ENCODE peak calls at places on chromosomes 3 and 15, in eight cellular contexts. One of them, this sample, is unnamed.
A peak's percentile ranks its signal among the peaks of the same experiment; 100 is the strongest.

GRCh38 chr3:172519740-172520139 is 3.5 kb downstream of the TNFSF10 start:
- DNase-seq in lower leg skin: no peak
- DNase-seq in kidney: no peak
- DNase-seq in GM23338: no peak
- DNase-seq in A549: no peak
- DNase-seq in GM12865: no peak
- DNase-seq in stomach: no peak
- DNase-seq in AG09309: no peak
- DNase-seq in this sample: no peak

GRCh38 chr15:67618312-67618711 is 75.8 kb downstream of the MAP2K5 start:
- DNase-seq in lower leg skin: no peak
- DNase-seq in kidney: no peak
- DNase-seq in stomach: no peak
- DNase-seq in A549: no peak
- DNase-seq in AG09309: no peak
- DNase-seq in GM23338: no peak
- DNase-seq in GM12865: no peak
- DNase-seq in this sample: no peak

GRCh38 chr15:90550919-90551318 is 21.2 kb downstream of the CRTC3 start:
- DNase-seq in stomach: no peak
- DNase-seq in A549: no peak
- DNase-seq in lower leg skin: no peak
- DNase-seq in GM12865: peak; percentile 42
- DNase-seq in AG09309: no peak
- DNase-seq in kidney: no peak
- DNase-seq in GM23338: no peak
- DNase-seq in this sample: peak; percentile 27

GRCh38 chr3:99114565-99115291 is 213.2 kb upstream of the DCBLD2 start:
- DNase-seq in kidney: no peak
- DNase-seq in stomach: no peak
- DNase-seq in GM12865: peak; percentile 54
- DNase-seq in AG09309: no peak
- DNase-seq in GM23338: peak; percentile 78
- DNase-seq in lower leg skin: no peak
- DNase-seq in A549: no peak
- DNase-seq in this sample: no peak

GRCh38 chr3:74559301-74559700 is 55.2 kb downstream of the CNTN3 start:
- DNase-seq in stomach: peak; percentile 34
- DNase-seq in kidney: no peak
- DNase-seq in GM23338: no peak
- DNase-seq in lower leg skin: no peak
- DNase-seq in A549: no peak
- DNase-seq in AG09309: no peak
- DNase-seq in GM12865: no peak
- DNase-seq in this sample: no peak

GRCh38 chr3:164235239-164235728 is 843.0 kb downstream of the SI start:
- DNase-seq in lower leg skin: no peak
- DNase-seq in A549: no peak
- DNase-seq in stomach: no peak
- DNase-seq in AG09309: no peak
- DNase-seq in kidney: no peak
- DNase-seq in GM23338: no peak
- DNase-seq in GM12865: no peak
- DNase-seq in this sample: no peak

GRCh38 chr15:50888054-50888453 is 20.4 kb upstream of the AP4E1 start:
- DNase-seq in AG09309: no peak
- DNase-seq in GM23338: no peak
- DNase-seq in kidney: no peak
- DNase-seq in GM12865: no peak
- DNase-seq in A549: no peak
- DNase-seq in stomach: no peak
- DNase-seq in lower leg skin: no peak
- DNase-seq in this sample: no peak

GRCh38 chr3:132071043-132071442 is 36.2 kb upstream of the CPNE4 start:
- DNase-seq in lower leg skin: no peak
- DNase-seq in AG09309: no peak
- DNase-seq in A549: no peak
- DNase-seq in GM12865: no peak
- DNase-seq in stomach: peak; percentile 27
- DNase-seq in GM23338: peak; percentile 56
- DNase-seq in kidney: no peak
- DNase-seq in this sample: no peak

GRCh38 chr15:47618216-47618615 is 99.1 kb upstream of the SEMA6D start:
- DNase-seq in AG09309: no peak
- DNase-seq in A549: no peak
- DNase-seq in stomach: no peak
- DNase-seq in GM23338: no peak
- DNase-seq in lower leg skin: no peak
- DNase-seq in kidney: no peak
- DNase-seq in GM12865: no peak
- DNase-seq in this sample: no peak

GRCh38 chr15:79640206-79640605 is 208.1 kb downstream of the MINAR1 start:
- DNase-seq in kidney: no peak
- DNase-seq in A549: peak; percentile 66
- DNase-seq in lower leg skin: no peak
- DNase-seq in AG09309: peak; percentile 50
- DNase-seq in GM23338: no peak
- DNase-seq in stomach: peak; percentile 83
- DNase-seq in GM12865: no peak
- DNase-seq in this sample: no peak

GRCh38 chr3:131555456-131555855 is 52.7 kb upstream of the MRPL3 start:
- DNase-seq in stomach: no peak
- DNase-seq in GM23338: no peak
- DNase-seq in lower leg skin: no peak
- DNase-seq in A549: no peak
- DNase-seq in AG09309: no peak
- DNase-seq in kidney: no peak
- DNase-seq in GM12865: no peak
- DNase-seq in this sample: no peak

GRCh38 chr3:42179110-42179725 is 86.8 kb downstream of the CCK start:
- DNase-seq in GM23338: peak; percentile 70
- DNase-seq in kidney: no peak
- DNase-seq in AG09309: peak; percentile 61
- DNase-seq in lower leg skin: no peak
- DNase-seq in GM12865: no peak
- DNase-seq in stomach: no peak
- DNase-seq in A549: peak; percentile 66
- DNase-seq in this sample: no peak

GRCh38 chr3:41846850-41847249 is 115.1 kb downstream of the ULK4 start:
- DNase-seq in GM12865: peak; percentile 66
- DNase-seq in stomach: no peak
- DNase-seq in GM23338: no peak
- DNase-seq in kidney: no peak
- DNase-seq in lower leg skin: no peak
- DNase-seq in A549: no peak
- DNase-seq in AG09309: no peak
- DNase-seq in this sample: peak; percentile 54

GRCh38 chr15:71219646-71220045 is 104.4 kb downstream of the THSD4 start:
- DNase-seq in GM23338: no peak
- DNase-seq in lower leg skin: no peak
- DNase-seq in AG09309: peak; percentile 76
- DNase-seq in A549: no peak
- DNase-seq in GM12865: no peak
- DNase-seq in kidney: no peak
- DNase-seq in stomach: no peak
- DNase-seq in this sample: no peak

GRCh38 chr3:23035927-23036640 is 167.0 kb upstream of the UBE2E2 start:
- DNase-seq in GM23338: peak; percentile 34
- DNase-seq in A549: no peak
- DNase-seq in lower leg skin: no peak
- DNase-seq in kidney: no peak
- DNase-seq in GM12865: peak; percentile 10
- DNase-seq in AG09309: no peak
- DNase-seq in stomach: peak; percentile 55
- DNase-seq in this sample: no peak

GRCh38 chr15:40926659-40927496 is 2.3 kb upstream of the DLL4 start:
- DNase-seq in GM23338: peak; percentile 64
- DNase-seq in lower leg skin: no peak
- DNase-seq in kidney: no peak
- DNase-seq in AG09309: no peak
- DNase-seq in A549: no peak
- DNase-seq in stomach: no peak
- DNase-seq in GM12865: no peak
- DNase-seq in this sample: no peak

GRCh38 chr3:23712656-23713559 is 92.8 kb upstream of the UBE2E1 start:
- DNase-seq in kidney: no peak
- DNase-seq in stomach: no peak
- DNase-seq in A549: no peak
- DNase-seq in AG09309: peak; percentile 89
- DNase-seq in lower leg skin: no peak
- DNase-seq in GM12865: no peak
- DNase-seq in GM23338: peak; percentile 95
- DNase-seq in this sample: no peak

GRCh38 chr3:86814918-86815655 is 175.9 kb downstream of the VGLL3 start:
- DNase-seq in lower leg skin: no peak
- DNase-seq in kidney: no peak
- DNase-seq in A549: no peak
- DNase-seq in stomach: no peak
- DNase-seq in GM12865: no peak
- DNase-seq in AG09309: peak; percentile 25
- DNase-seq in GM23338: peak; percentile 72
- DNase-seq in this sample: no peak

GRCh38 chr3:140845878-140846277 is 95.8 kb upstream of the SLC25A36 start:
- DNase-seq in A549: no peak
- DNase-seq in GM12865: peak; percentile 41
- DNase-seq in stomach: no peak
- DNase-seq in GM23338: no peak
- DNase-seq in kidney: no peak
- DNase-seq in AG09309: no peak
- DNase-seq in lower leg skin: no peak
- DNase-seq in this sample: peak; percentile 20

DNA sequence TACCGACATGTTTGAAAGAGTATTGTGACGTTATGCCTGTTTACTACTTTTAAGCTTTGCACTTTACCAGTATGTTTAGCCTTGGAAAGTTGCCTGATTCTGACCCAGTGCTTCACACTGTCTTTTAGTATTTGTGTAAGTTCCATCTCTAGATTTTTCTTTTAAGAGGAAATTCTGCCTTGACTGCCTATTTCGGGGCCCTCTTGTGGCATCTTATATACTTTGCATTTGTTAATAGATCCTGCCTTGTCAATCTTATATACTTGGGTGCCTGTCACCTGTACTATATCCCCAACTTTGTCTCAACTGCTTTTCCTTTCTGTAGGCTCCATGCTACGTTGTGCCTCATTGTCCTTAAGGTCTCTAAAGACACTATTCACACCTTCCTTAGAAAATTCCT is 244.6 kb downstream of the STXBP5L start:
- DNase-seq in kidney: no peak
- DNase-seq in GM12865: peak; percentile 1
- DNase-seq in A549: no peak
- DNase-seq in stomach: no peak
- DNase-seq in AG09309: no peak
- DNase-seq in GM23338: peak; percentile 36
- DNase-seq in lower leg skin: no peak
- DNase-seq in this sample: no peak
- TF ChIP-seq CTCF in kidney: no peak
- TF ChIP-seq CTCF in GM12865: no peak
- TF ChIP-seq CTCF in A549: peak; percentile 27
- TF ChIP-seq CTCF in stomach: no peak
- TF ChIP-seq CTCF in AG09309: no peak
- TF ChIP-seq CTCF in GM23338: peak; percentile 26
- TF ChIP-seq CTCF in lower leg skin: no peak
- TF ChIP-seq CTCF in this sample: peak; percentile 20

DNA sequence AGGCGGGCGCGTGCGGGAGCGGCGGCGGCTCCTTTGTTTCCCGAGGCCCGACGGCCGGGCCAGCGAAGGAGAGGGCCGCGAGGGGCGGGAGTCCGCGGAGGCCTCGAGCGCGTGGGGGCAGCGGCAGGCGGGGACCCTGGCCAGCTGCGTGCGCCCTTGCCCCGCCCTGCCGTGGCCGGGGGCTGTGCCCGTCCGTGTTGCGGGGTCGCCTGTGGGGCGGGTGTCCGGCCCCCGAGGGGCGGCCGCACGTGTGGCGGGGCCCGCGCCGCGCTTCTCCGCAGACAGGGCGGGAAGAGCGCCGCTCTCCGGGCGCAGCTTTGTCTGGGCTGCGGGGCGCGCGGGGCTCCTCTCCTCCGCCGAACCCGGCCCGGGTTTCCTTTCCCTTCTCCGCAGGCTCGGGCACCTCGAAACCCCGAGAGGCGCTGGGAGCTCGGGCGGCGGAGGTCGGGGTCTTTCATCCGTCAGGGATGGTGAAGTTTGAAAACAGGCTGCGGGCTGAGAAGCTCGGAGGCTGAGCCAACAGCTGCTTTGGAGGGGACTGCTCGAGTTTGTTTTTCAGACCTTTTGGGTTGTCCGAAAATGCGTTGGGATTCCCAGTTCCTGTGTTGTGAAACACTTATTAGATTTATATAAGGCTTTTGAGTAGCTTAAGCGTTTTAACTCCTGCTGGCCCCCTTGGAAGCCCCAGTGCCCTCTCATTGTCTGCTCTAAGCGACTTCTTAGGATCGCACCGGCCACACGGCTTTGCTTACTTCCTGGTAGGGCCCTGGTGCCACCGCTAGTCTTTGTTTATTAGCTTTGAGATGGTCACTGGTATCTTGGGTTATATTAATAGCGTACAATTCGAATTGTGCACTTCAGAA is 817 bp downstream of the USP3 start:
- DNase-seq in lower leg skin: peak; percentile 92
- DNase-seq in GM23338: peak; percentile 70
- DNase-seq in stomach: peak; percentile 77
- DNase-seq in AG09309: no peak
- DNase-seq in A549: no peak
- DNase-seq in kidney: peak; percentile 87
- DNase-seq in GM12865: peak; percentile 83
- DNase-seq in this sample: no peak
- TF ChIP-seq CTCF in lower leg skin: no peak
- TF ChIP-seq CTCF in GM23338: peak; percentile 28
- TF ChIP-seq CTCF in stomach: no peak
- TF ChIP-seq CTCF in AG09309: peak; percentile 13
- TF ChIP-seq CTCF in A549: no peak
- TF ChIP-seq CTCF in kidney: peak; percentile 30
- TF ChIP-seq CTCF in GM12865: peak; percentile 7
- TF ChIP-seq CTCF in this sample: peak; percentile 39

DNA sequence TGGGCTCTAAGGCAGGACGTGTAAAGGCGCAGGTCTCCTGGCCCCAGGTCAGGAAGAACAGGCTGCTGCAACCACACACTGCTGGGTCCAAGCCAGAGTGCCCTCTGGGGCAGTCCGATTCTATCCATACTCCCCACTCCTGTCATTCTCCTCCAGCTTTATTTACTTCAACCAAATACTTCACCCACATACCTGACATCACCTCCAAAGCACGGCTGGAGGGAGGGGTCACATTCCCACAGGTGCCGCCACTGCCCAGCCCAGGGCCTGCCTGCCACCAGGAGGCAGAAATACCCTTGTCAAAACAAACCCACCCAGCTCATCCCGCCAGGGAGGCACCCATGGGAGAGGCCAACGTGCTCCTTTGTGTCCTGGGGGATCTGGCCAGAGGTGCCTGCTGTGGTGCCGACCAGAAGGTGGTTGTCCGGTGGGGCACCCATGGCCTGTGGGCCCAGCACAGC is 100.4 kb downstream of the DAPK2 start:
- DNase-seq in A549: no peak
- DNase-seq in AG09309: no peak
- DNase-seq in GM23338: peak; percentile 39
- DNase-seq in kidney: no peak
- DNase-seq in lower leg skin: peak; percentile 85
- DNase-seq in GM12865: no peak
- DNase-seq in stomach: peak; percentile 38
- DNase-seq in this sample: no peak
- TF ChIP-seq CTCF in A549: no peak
- TF ChIP-seq CTCF in AG09309: no peak
- TF ChIP-seq CTCF in GM23338: peak; percentile 56
- TF ChIP-seq CTCF in kidney: no peak
- TF ChIP-seq CTCF in lower leg skin: no peak
- TF ChIP-seq CTCF in GM12865: no peak
- TF ChIP-seq CTCF in stomach: peak; percentile 34
- TF ChIP-seq CTCF in this sample: no peak

GRCh38 chr3:156826144-156826895 is at the start of gene LEKR1:
- DNase-seq in stomach: peak; percentile 88
- DNase-seq in kidney: peak; percentile 96
- DNase-seq in GM23338: peak; percentile 85
- DNase-seq in GM12865: peak; percentile 91
- DNase-seq in AG09309: peak; percentile 84
- DNase-seq in lower leg skin: peak; percentile 95
- DNase-seq in A549: peak; percentile 73
- DNase-seq in this sample: peak; percentile 87
- TF ChIP-seq CTCF in stomach: no peak
- TF ChIP-seq CTCF in kidney: no peak
- TF ChIP-seq CTCF in GM23338: no peak
- TF ChIP-seq CTCF in GM12865: no peak
- TF ChIP-seq CTCF in AG09309: no peak
- TF ChIP-seq CTCF in lower leg skin: no peak
- TF ChIP-seq CTCF in A549: no peak
- TF ChIP-seq CTCF in this sample: no peak

This sample was measured in GM13977.